ENCODE peak calls at places on chromosomes 11 and 22, in six cellular contexts. C, V, E, A, D and I are unnamed samples.
A peak's percentile ranks its signal among the peaks of the same experiment; 100 is the strongest.

GRCh38 chr11:112216591-112217105 is 9.6 kb upstream of the PTS start:
- DNase-seq in A (no peak), C (no peak), V (no peak), E (peak; percentile 83), D (no peak), I (peak; percentile 53)

GRCh38 chr22:35568751-35569725 is 28.4 kb downstream of the RASD2 start:
- DNase-seq in V (no peak), C (no peak), A (no peak), D (peak; percentile 82), E (peak; percentile 79), I (no peak)

GRCh38 chr22:46043339-46043738 is 66.4 kb upstream of the WNT7B start:
- DNase-seq in D (no peak), V (no peak), E (no peak), A (no peak), C (no peak), I (no peak)

GRCh38 chr11:72230764-72231365 is 6.3 kb downstream of the INPPL1 start:
- DNase-seq in E (no peak), C (no peak), D (no peak), A (no peak), V (no peak), I (no peak)

GRCh38 chr11:130522284-130522961 is 74.0 kb downstream of the ADAMTS15 start:
- DNase-seq in D (peak; percentile 78), C (peak; percentile 92), A (peak; percentile 46), V (no peak), E (peak; percentile 97), I (peak; percentile 97)

GRCh38 chr11:128351168-128351567 is 236.2 kb downstream of the ETS1 start:
- DNase-seq in E (no peak), C (no peak), V (no peak), A (no peak), D (no peak), I (no peak)

GRCh38 chr11:8317164-8317563 is 53.5 kb upstream of the LMO1 start:
- DNase-seq in E (peak; percentile 5), C (no peak), A (no peak), V (no peak), D (no peak), I (no peak)

GRCh38 chr11:2991477-2992233 is 474 bp downstream of the NAP1L4 start:
- DNase-seq in D (peak; percentile 72), E (peak; percentile 20), V (no peak), C (no peak), A (peak; percentile 58), I (peak; percentile 67)

GRCh38 chr11:1782831-1783724 is 19.4 kb upstream of the CTSD start:
- DNase-seq in A (no peak), C (no peak), E (peak; percentile 52), D (peak; percentile 34), V (no peak), I (peak; percentile 96)

GRCh38 chr22:45201678-45202332 is 38.1 kb downstream of the NUP50 start:
- DNase-seq in V (no peak), A (no peak), C (no peak), D (peak; percentile 98), E (peak; percentile 100), I (peak; percentile 98)

GRCh38 chr22:27260087-27260730 is 541.3 kb downstream of the MN1 start:
- DNase-seq in A (peak; percentile 81), E (no peak), V (no peak), D (no peak), C (no peak), I (no peak)

GRCh38 chr11:8356731-8357504 is 93.2 kb upstream of the LMO1 start:
- DNase-seq in V (no peak), D (peak; percentile 8), C (no peak), A (peak; percentile 63), E (no peak), I (no peak)

DNA sequence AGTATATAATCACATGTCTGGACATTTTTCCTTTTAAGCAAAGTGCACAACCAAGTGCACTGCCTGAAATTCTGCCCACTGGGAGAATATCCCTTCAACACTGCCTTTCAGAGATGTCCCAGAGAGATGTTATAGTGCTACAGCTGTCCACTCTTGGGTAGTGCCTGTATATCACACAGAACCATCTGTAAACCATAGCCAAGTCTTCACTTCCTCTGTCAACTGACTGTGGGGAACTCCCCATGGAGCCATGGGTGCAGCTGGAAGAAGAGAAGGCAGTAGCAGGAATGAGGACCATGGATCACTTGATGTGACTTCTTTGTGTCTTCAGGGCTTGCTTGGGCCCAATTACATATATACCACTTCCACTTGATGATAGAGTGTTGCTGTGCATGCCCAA is 44.6 kb upstream of the LIN7C start:
- DNase-seq in E (no peak), C (no peak), V (no peak), A (no peak), D (no peak), I (no peak)
- H3K14ac ChIP-seq in E (no peak overlapping the region), C (no peak overlapping the region), V (no peak overlapping the region), A (no peak overlapping the region), D (no peak overlapping the region), I (no peak overlapping the region)

GRCh38 chr11:124943242-124943641 is 7.4 kb upstream of the HEPACAM start:
- DNase-seq in E (no peak), V (no peak), D (no peak), A (no peak), C (no peak), I (no peak)

GRCh38 chr11:124942446-124943202 is 6.8 kb upstream of the HEPACAM start:
- DNase-seq in C (no peak), E (no peak), A (peak; percentile 23), D (no peak), V (no peak), I (no peak)

GRCh38 chr11:124938970-124939369 is 3.1 kb upstream of the HEPACAM start:
- DNase-seq in A (no peak), V (no peak), D (no peak), E (no peak), C (no peak), I (no peak)

GRCh38 chr11:124943731-124944130 is 7.9 kb upstream of the HEPACAM start:
- DNase-seq in C (no peak), E (no peak), D (no peak), V (no peak), A (no peak), I (no peak)

GRCh38 chr11:124941703-124942102 is 5.9 kb upstream of the HEPACAM start:
- DNase-seq in E (no peak), V (no peak), C (no peak), D (no peak), A (no peak), I (no peak)
- H3K14ac ChIP-seq in E (no peak overlapping the region), V (no peak overlapping the region), C (no peak overlapping the region), D (no peak overlapping the region), A (no peak overlapping the region), I (no peak overlapping the region)

GRCh38 chr22:19133561-19133960 is 2.5 kb downstream of the TSSK2 start:
- DNase-seq in E (no peak), V (no peak), A (no peak), C (no peak), D (no peak), I (no peak)
- H3K14ac ChIP-seq in E (no peak overlapping the region), V (no peak overlapping the region), A (no peak overlapping the region), C (no peak overlapping the region), D (no peak overlapping the region), I (no peak overlapping the region)

GRCh38 chr22:20964799-20965103 is 2.3 kb upstream of the AIFM3 start:
- DNase-seq in D (no peak), V (no peak), A (no peak), C (no peak), E (no peak), I (no peak)
- H3K14ac ChIP-seq in D (no peak overlapping the region), V (no peak overlapping the region), A (no peak overlapping the region), C (no peak overlapping the region), E (no peak overlapping the region), I (no peak overlapping the region)